ENCODE peak calls at places on chromosomes 11 and 22, in four cellular contexts. One of them, this sample, is unnamed.

GRCh38 chr22:32079110-32080089 is 36.3 kb downstream of the SLC5A1 start:
- DNase-seq in lower leg skin: no peak
- DNase-seq in anterior cingulate cortex: no peak
- DNase-seq in EL: peak; percentile 76
- DNase-seq in this sample: peak; percentile 85

GRCh38 chr11:129260750-129261149 is 68.6 kb upstream of the ARHGAP32 start:
- DNase-seq in anterior cingulate cortex: no peak
- DNase-seq in lower leg skin: no peak
- DNase-seq in EL: no peak
- DNase-seq in this sample: peak; percentile 43

GRCh38 chr11:96520939-96521338 is 131.1 kb downstream of the JRKL start:
- DNase-seq in lower leg skin: no peak
- DNase-seq in EL: no peak
- DNase-seq in anterior cingulate cortex: no peak
- DNase-seq in this sample: no peak

GRCh38 chr11:60345489-60345888 is 18.4 kb downstream of the MS4A6E start:
- DNase-seq in EL: peak; percentile 14
- DNase-seq in anterior cingulate cortex: no peak
- DNase-seq in lower leg skin: no peak
- DNase-seq in this sample: no peak

GRCh38 chr11:117214404-117215110 is 15.4 kb downstream of the TAGLN start:
- DNase-seq in EL: no peak
- DNase-seq in anterior cingulate cortex: no peak
- DNase-seq in lower leg skin: no peak
- DNase-seq in this sample: no peak

GRCh38 chr11:100670140-100670539 is 16.9 kb upstream of the ARHGAP42 start:
- DNase-seq in anterior cingulate cortex: no peak
- DNase-seq in lower leg skin: no peak
- DNase-seq in EL: no peak
- DNase-seq in this sample: no peak

GRCh38 chr11:132032555-132032954 is 662.1 kb downstream of the NTM start:
- DNase-seq in anterior cingulate cortex: no peak
- DNase-seq in EL: peak; percentile 82
- DNase-seq in lower leg skin: no peak
- DNase-seq in this sample: peak; percentile 50

GRCh38 chr11:69002743-69003231 is 10.3 kb downstream of the MRGPRF start:
- DNase-seq in anterior cingulate cortex: no peak
- DNase-seq in lower leg skin: peak; percentile 82
- DNase-seq in EL: no peak
- DNase-seq in this sample: no peak

GRCh38 chr11:128694618-128695481 is 978 bp downstream of the FLI1 start:
- DNase-seq in lower leg skin: peak; percentile 87
- DNase-seq in anterior cingulate cortex: no peak
- DNase-seq in EL: peak; percentile 39
- DNase-seq in this sample: peak; percentile 17

GRCh38 chr11:57900315-57900714 is 123.4 kb upstream of the OR9Q1 start:
- DNase-seq in anterior cingulate cortex: no peak
- DNase-seq in EL: no peak
- DNase-seq in lower leg skin: no peak
- DNase-seq in this sample: no peak

GRCh38 chr22:19903031-19903430 is 38.5 kb upstream of the COMT start:
- DNase-seq in lower leg skin: no peak
- DNase-seq in EL: no peak
- DNase-seq in anterior cingulate cortex: no peak
- DNase-seq in this sample: no peak

GRCh38 chr22:36385491-36386350 is 2.0 kb downstream of the MYH9 start:
- DNase-seq in EL: peak; percentile 82
- DNase-seq in lower leg skin: no peak
- DNase-seq in anterior cingulate cortex: no peak
- DNase-seq in this sample: no peak

GRCh38 chr11:57653162-57653561 is 3.5 kb upstream of the YPEL4 start:
- DNase-seq in lower leg skin: no peak
- DNase-seq in anterior cingulate cortex: no peak
- DNase-seq in EL: no peak
- DNase-seq in this sample: no peak

GRCh38 chr22:17369553-17370035 is 334 bp downstream of the CECR2 start:
- DNase-seq in lower leg skin: no peak
- DNase-seq in EL: no peak
- DNase-seq in anterior cingulate cortex: no peak
- DNase-seq in this sample: peak; percentile 48

GRCh38 chr11:71182791-71183556 is 69.4 kb downstream of the SHANK2 start:
- DNase-seq in EL: no peak
- DNase-seq in lower leg skin: peak; percentile 61
- DNase-seq in anterior cingulate cortex: no peak
- DNase-seq in this sample: no peak

GRCh38 chr11:117218133-117218915 is 13.5 kb downstream of the PCSK7 start:
- DNase-seq in lower leg skin: peak; percentile 84
- DNase-seq in anterior cingulate cortex: no peak
- DNase-seq in EL: no peak
- DNase-seq in this sample: peak; percentile 66

GRCh38 chr11:19344661-19345518 is 104.1 kb upstream of the E2F8 start:
- DNase-seq in anterior cingulate cortex: peak; percentile 27
- DNase-seq in EL: peak; percentile 33
- DNase-seq in lower leg skin: no peak
- DNase-seq in this sample: peak; percentile 33

GRCh38 chr11:10669258-10670033 is 24.1 kb downstream of the IRAG1 start:
- DNase-seq in anterior cingulate cortex: no peak
- DNase-seq in lower leg skin: no peak
- DNase-seq in EL: peak; percentile 75
- DNase-seq in this sample: peak; percentile 62

GRCh38 chr22:37443977-37444376 is 16.7 kb upstream of the ELFN2 start:
- DNase-seq in EL: no peak
- DNase-seq in anterior cingulate cortex: no peak
- DNase-seq in lower leg skin: no peak
- DNase-seq in this sample: no peak

GRCh38 chr11:103929168-103929903 is 107.1 kb upstream of the DDI1 start:
- DNase-seq in EL: no peak
- DNase-seq in lower leg skin: no peak
- DNase-seq in anterior cingulate cortex: no peak
- DNase-seq in this sample: no peak

GRCh38 chr22:32932176-32932575 is 126.0 kb downstream of the SYN3 start:
- DNase-seq in anterior cingulate cortex: no peak
- DNase-seq in lower leg skin: no peak
- DNase-seq in EL: peak; percentile 2
- DNase-seq in this sample: peak; percentile 24

GRCh38 chr22:42317691-42318547 is 47.5 kb upstream of the TCF20 start:
- DNase-seq in lower leg skin: no peak
- DNase-seq in anterior cingulate cortex: no peak
- DNase-seq in EL: no peak
- DNase-seq in this sample: no peak

GRCh38 chr11:48074425-48075181 is 94.2 kb downstream of the PTPRJ start:
- DNase-seq in EL: no peak
- DNase-seq in lower leg skin: no peak
- DNase-seq in anterior cingulate cortex: no peak
- DNase-seq in this sample: no peak

GRCh38 chr22:42820075-42820763 is 36.9 kb downstream of the ARFGAP3 start:
- DNase-seq in EL: peak; percentile 88
- DNase-seq in anterior cingulate cortex: no peak
- DNase-seq in lower leg skin: no peak
- DNase-seq in this sample: peak; percentile 90

GRCh38 chr11:61516675-61517516 is 8.3 kb downstream of the LRRC10B start:
- DNase-seq in EL: peak; percentile 37
- DNase-seq in lower leg skin: peak; percentile 89
- DNase-seq in anterior cingulate cortex: no peak
- DNase-seq in this sample: peak; percentile 14

GRCh38 chr11:34266090-34266912 is 91.5 kb downstream of the ABTB2 start:
- DNase-seq in lower leg skin: no peak
- DNase-seq in EL: peak; percentile 88
- DNase-seq in anterior cingulate cortex: no peak
- DNase-seq in this sample: peak; percentile 99

GRCh38 chr22:50305393-50305657 is 2.1 kb downstream of the PLXNB2 start:
- DNase-seq in anterior cingulate cortex: no peak
- DNase-seq in lower leg skin: no peak
- DNase-seq in EL: no peak
- DNase-seq in this sample: no peak

GRCh38 chr11:36333468-36333867 is 37.4 kb downstream of the PRR5L start:
- DNase-seq in EL: peak; percentile 49
- DNase-seq in lower leg skin: no peak
- DNase-seq in anterior cingulate cortex: no peak
- DNase-seq in this sample: peak; percentile 32

GRCh38 chr22:49983148-49984042 is 22.8 kb downstream of the PIM3 start:
- DNase-seq in lower leg skin: peak; percentile 82
- DNase-seq in anterior cingulate cortex: no peak
- DNase-seq in EL: no peak
- DNase-seq in this sample: no peak

GRCh38 chr11:69209936-69210659 is 54.4 kb downstream of the SMIM38 start:
- DNase-seq in lower leg skin: peak; percentile 71
- DNase-seq in anterior cingulate cortex: no peak
- DNase-seq in EL: no peak
- DNase-seq in this sample: no peak